ENCODE peak calls at places on chromosomes 3 and 15, in six cellular contexts. B, X, C, K, O and U are unnamed samples.

GRCh38 chr3:131730581-131730980 is 227.8 kb upstream of the MRPL3 start:
- DNase-seq in B (no peak), X (no peak), C (no peak), K (no peak), O (no peak), U (no peak)

GRCh38 chr3:160755776-160756304 is at the start of gene PPM1L:
- DNase-seq in B (no peak), X (peak; percentile 39), C (no peak), K (no peak), O (peak; percentile 31), U (peak; percentile 39)

GRCh38 chr15:62360286-62360685 is 195.2 kb upstream of the C2CD4B start:
- DNase-seq in B (no peak), X (no peak), C (no peak), K (no peak), O (no peak), U (no peak)

GRCh38 chr3:130411310-130411709 is 65.8 kb downstream of the COL6A5 start:
- DNase-seq in B (no peak), X (no peak), C (no peak), K (no peak), O (no peak), U (no peak)

GRCh38 chr15:77414781-77415442 is 5.0 kb downstream of the PEAK1 start:
- DNase-seq in B (no peak), X (no peak), C (no peak), K (no peak), O (no peak), U (no peak)

GRCh38 chr3:81666502-81667121 is 94.8 kb downstream of the GBE1 start:
- DNase-seq in B (no peak), X (no peak), C (no peak), K (no peak), O (no peak), U (no peak)

GRCh38 chr3:25094932-25095690 is 333.0 kb upstream of the RARB start:
- DNase-seq in B (no peak), X (no peak), C (no peak), K (no peak), O (no peak), U (no peak)

GRCh38 chr15:50224606-50225005 is 40.9 kb downstream of the HDC start:
- DNase-seq in B (no peak), X (no peak), C (no peak), K (no peak), O (no peak), U (no peak)

GRCh38 chr15:32870240-32871033 is 152.6 kb downstream of the GREM1 start:
- DNase-seq in B (peak; percentile 60), X (no peak), C (no peak), K (no peak), O (peak; percentile 25), U (no peak)

GRCh38 chr3:9934235-9934621 is 594 bp downstream of the CRELD1 start:
- DNase-seq in B (no peak), X (no peak), C (no peak), K (no peak), O (peak; percentile 43), U (no peak)

GRCh38 chr3:42892169-42892568 is 13.8 kb upstream of the ZNF662 start:
- DNase-seq in B (no peak), X (no peak), C (no peak), K (no peak), O (no peak), U (no peak)

GRCh38 chr15:96703087-96703486 is 372.6 kb downstream of the NR2F2 start:
- DNase-seq in B (no peak), X (no peak), C (no peak), K (no peak), O (no peak), U (no peak)

GRCh38 chr3:45140392-45140791 is 5.8 kb downstream of the CDCP1 start:
- DNase-seq in B (no peak), X (no peak), C (no peak), K (no peak), O (no peak), U (no peak)

GRCh38 chr3:112167758-112168157 is 34.7 kb upstream of the GCSAM start:
- DNase-seq in B (peak; percentile 27), X (no peak), C (no peak), K (no peak), O (no peak), U (peak; percentile 8)

GRCh38 chr15:50355980-50356379 is 982 bp upstream of the GABPB1 start:
- DNase-seq in B (no peak), X (no peak), C (no peak), K (no peak), O (no peak), U (no peak)

GRCh38 chr15:89680282-89680873 is 1.2 kb upstream of the PLIN1 start:
- DNase-seq in B (no peak), X (no peak), C (no peak), K (peak; percentile 80), O (no peak), U (no peak)

GRCh38 chr15:95812491-95812890 is 518.0 kb upstream of the NR2F2 start:
- DNase-seq in B (no peak), X (no peak), C (no peak), K (no peak), O (no peak), U (no peak)

GRCh38 chr3:29937185-29937584 is 656.3 kb downstream of the RBMS3 start:
- DNase-seq in B (no peak), X (no peak), C (no peak), K (no peak), O (no peak), U (no peak)

GRCh38 chr3:174639970-174640369 is 219.2 kb upstream of the NAALADL2 start:
- DNase-seq in B (no peak), X (no peak), C (no peak), K (no peak), O (no peak), U (no peak)

GRCh38 chr3:107143206-107143605 is 234.0 kb upstream of the CCDC54 start:
- DNase-seq in B (no peak), X (no peak), C (no peak), K (no peak), O (no peak), U (no peak)

GRCh38 chr3:28347374-28348285 is 891 bp upstream of the ZCWPW2 start:
- DNase-seq in B (no peak), X (no peak), C (no peak), K (no peak), O (peak; percentile 7), U (no peak)

GRCh38 chr15:99450896-99451358 is 114.9 kb upstream of the MEF2A start:
- DNase-seq in B (no peak), X (no peak), C (peak; percentile 40), K (no peak), O (peak; percentile 39), U (no peak)

GRCh38 chr3:24454862-24455261 is 39.8 kb downstream of the THRB start:
- DNase-seq in B (no peak), X (no peak), C (no peak), K (no peak), O (no peak), U (no peak)

DNA sequence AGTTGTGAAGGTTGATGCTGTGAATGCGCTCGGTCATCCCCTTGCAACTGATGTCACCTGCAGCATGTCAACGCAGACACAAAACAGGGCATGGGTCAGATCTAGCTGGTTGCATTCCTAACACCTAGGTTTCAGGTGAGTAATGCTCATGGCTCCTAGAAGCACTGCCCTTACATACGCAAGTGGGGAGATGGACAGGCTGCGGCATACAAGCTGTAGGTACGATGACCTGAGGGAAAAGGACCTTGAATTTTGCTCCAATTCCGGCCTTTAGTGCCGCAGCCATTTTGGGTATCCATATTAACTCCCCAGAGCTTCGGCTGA is 58.0 kb downstream of the TIGIT start:
- DNase-seq in B (no peak), X (no peak), C (no peak), K (no peak), O (no peak), U (no peak)
- TF ChIP-seq POLR2A in B (no peak), X (no peak), C (no peak), K (no peak), O (no peak), U (no peak)

GRCh38 chr3:166613365-166613764 is 766.7 kb downstream of the ZBBX start:
- DNase-seq in B (no peak), X (no peak), C (no peak), K (no peak), O (no peak), U (no peak)

GRCh38 chr3:166606988-166607387 is 769.8 kb upstream of the BCHE start:
- DNase-seq in B (no peak), X (no peak), C (no peak), K (no peak), O (no peak), U (no peak)

DNA sequence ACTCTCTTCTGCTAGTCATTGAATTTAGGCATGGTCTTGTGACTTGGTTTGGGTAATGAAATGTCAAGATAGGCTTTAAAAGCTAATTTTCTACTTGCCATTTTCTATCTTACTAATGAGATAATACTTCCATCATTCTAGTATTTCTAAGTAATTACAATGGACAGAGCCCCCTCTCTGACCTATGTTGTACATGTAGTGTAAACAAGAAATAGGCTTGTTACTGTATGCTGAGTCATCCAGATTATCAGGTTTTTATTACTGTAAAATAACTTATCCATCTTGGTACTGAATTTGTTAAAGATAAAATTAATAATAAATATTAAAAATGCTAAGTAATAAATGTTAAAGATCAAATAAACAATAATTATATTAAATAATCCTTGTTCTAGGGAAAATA is 770.9 kb upstream of the BCHE start:
- DNase-seq in B (no peak), X (no peak), C (no peak), K (no peak), O (no peak), U (no peak)
- TF ChIP-seq TAF1 in B (no peak), X (no peak), C (no peak), K (no peak), O (no peak), U (no peak)

GRCh38 chr3:17730318-17730967 is 12.0 kb downstream of the TBC1D5 start:
- DNase-seq in B (no peak), X (no peak), C (no peak), K (peak; percentile 15), O (peak; percentile 86), U (no peak)
- TF ChIP-seq POLR2AphosphoS5 in B (no peak), X (no peak), C (no peak), K (no peak), O (peak; percentile 79), U (no peak)

GRCh38 chr15:82043130-82043673 is 2.6 kb downstream of the MEX3B start:
- DNase-seq in B (no peak), X (no peak), C (peak; percentile 72), K (no peak), O (no peak), U (no peak)
- TF ChIP-seq POLR2A in B (no peak), X (no peak), C (no peak), K (no peak), O (no peak), U (no peak)